ENCODE peak calls at places on chromosome 22, in four cellular contexts. J, U, T and X are unnamed samples.

GRCh38 chr22:45007247-45007945 is 2.4 kb downstream of the PHF21B start:
- DNase-seq in U (no peak), J (no peak), T (peak), X (no peak)

GRCh38 chr22:23237201-23237798 is 57.0 kb downstream of the BCR start:
- DNase-seq in J (no peak), U (no peak), T (peak), X (no peak)

GRCh38 chr22:47698906-47699305 is 936.5 kb downstream of the TBC1D22A start:
- DNase-seq in U (no peak), T (no peak), J (no peak), X (no peak)

GRCh38 chr22:43218786-43219185 is 31.9 kb upstream of the TTLL12 start:
- DNase-seq in J (no peak), U (no peak), T (no peak), X (no peak)

GRCh38 chr22:49186756-49187155 is 640.9 kb downstream of the BRD1 start:
- DNase-seq in U (no peak), J (no peak), T (no peak), X (peak)

GRCh38 chr22:21028277-21029251 is 3.8 kb downstream of the SLC7A4 start:
- DNase-seq in J (no peak), T (no peak), U (no peak), X (no peak)

GRCh38 chr22:35335936-35336781 is 36.5 kb downstream of the TOM1 start:
- DNase-seq in J (no peak), T (peak), U (no peak), X (no peak)

GRCh38 chr22:42879371-42880021 is 22.4 kb upstream of the ARFGAP3 start:
- DNase-seq in T (no peak), J (no peak), U (no peak), X (no peak)

GRCh38 chr22:44805663-44806062 is 53.3 kb downstream of the ARHGAP8 start:
- DNase-seq in J (no peak), U (no peak), T (no peak), X (no peak)

GRCh38 chr22:24208012-24208749 is 26.9 kb downstream of the SUSD2 start:
- DNase-seq in T (no peak), J (peak), U (no peak), X (no peak)

GRCh38 chr22:23591203-23591791 is 11.2 kb upstream of the IGLL1 start:
- DNase-seq in U (no peak), J (peak), T (peak), X (peak)

GRCh38 chr22:36303115-36303467 is 50.2 kb downstream of the APOL1 start:
- DNase-seq in U (peak), T (no peak), J (no peak), X (no peak)

GRCh38 chr22:48346911-48347310 is 1480.8 kb downstream of the BRD1 start:
- DNase-seq in T (peak), J (no peak), U (no peak), X (peak)

GRCh38 chr22:43168416-43169309 is 17.3 kb downstream of the TSPO start:
- DNase-seq in J (no peak), U (no peak), T (no peak), X (no peak)

GRCh38 chr22:17774206-17774927 is at the start of gene BID:
- DNase-seq in U (peak), T (peak), J (no peak), X (peak)

GRCh38 chr22:42773161-42773560 is 52.5 kb upstream of the A4GALT start:
- DNase-seq in U (no peak), J (no peak), T (no peak), X (no peak)

GRCh38 chr22:45602004-45602733 is 69.5 kb upstream of the ATXN10 start:
- DNase-seq in U (no peak), J (no peak), T (no peak), X (peak)